ENCODE peak calls at places on chromosomes 3 and 15, in six cellular contexts. S is fibroblast of lung; R is uterus; G is GM12892; A is stimulated activated CD8-positive, alpha-beta memory T cell treated with anti-CD3 and anti-CD28 coated beads, Interleukin-15, amount 100 ng/mL, for 24 hours; E is NCI-H1930. B is an unnamed sample.
A peak's percentile ranks its signal among the peaks of the same experiment; 100 is the strongest.

GRCh38 chr15:73996939-73997338 is 2.4 kb downstream of the PML start:
- DNase-seq in S (peak; percentile 49), R (no peak), G (no peak), A (no peak), E (no peak), B (no peak)

GRCh38 chr3:133130168-133130567 is 92.0 kb downstream of the TMEM108 start:
- DNase-seq in S (peak; percentile 46), R (no peak), G (no peak), A (no peak), E (peak; percentile 30), B (peak; percentile 37)

GRCh38 chr3:193868590-193868989 is 267.4 kb upstream of the HES1 start:
- DNase-seq in S (no peak), R (no peak), G (no peak), A (no peak), E (no peak), B (no peak)

GRCh38 chr3:152325136-152325535 is 56.4 kb downstream of the MBNL1 start:
- DNase-seq in S (no peak), R (no peak), G (no peak), A (no peak), E (no peak), B (no peak)

GRCh38 chr15:67407709-67408257 is 113.1 kb upstream of the C15orf61 start:
- DNase-seq in S (no peak), R (no peak), G (no peak), A (no peak), E (peak; percentile 67), B (no peak)

GRCh38 chr3:59142581-59142980 is 92.8 kb upstream of the CFAP20DC start:
- DNase-seq in S (no peak), R (no peak), G (no peak), A (no peak), E (no peak), B (no peak)

GRCh38 chr15:78955355-78955754 is 10.5 kb upstream of the CTSH start:
- DNase-seq in S (no peak), R (no peak), G (no peak), A (no peak), E (no peak), B (no peak)

GRCh38 chr3:197417451-197417850 is 119.0 kb upstream of the DLG1 start:
- DNase-seq in S (peak; percentile 40), R (no peak), G (no peak), A (no peak), E (no peak), B (no peak)

B was measured in foreskin fibroblast.